ENCODE peak calls at places on chromosomes 12 and 14, in five cellular contexts. C is left ventricle myocardium inferior, D is body of pancreas, P is HepG2, O is tibial artery. S is an unnamed sample.

GRCh38 chr12:52220456-52220855 is 12.6 kb upstream of the KRT7 start:
- DNase-seq in C (no peak), D (no peak), P (no peak), O (no peak), S (no peak)

GRCh38 chr14:102139248-102140026 is at the start of gene WDR20:
- DNase-seq in C (peak; percentile 98), O (peak; percentile 98), D (peak; percentile 98), P (peak; percentile 95), S (peak; percentile 99)

GRCh38 chr14:54173782-54174181 is 217.2 kb upstream of the BMP4 start:
- DNase-seq in P (no peak), O (no peak), C (no peak), D (no peak), S (no peak)

GRCh38 chr12:126768517-126768916 is 1498.5 kb upstream of the TMEM132C start:
- DNase-seq in C (no peak), P (no peak), D (no peak), O (no peak), S (peak; percentile 54)

GRCh38 chr14:68694516-68695235 is 98.2 kb downstream of the ZFP36L1 start:
- DNase-seq in O (peak; percentile 48), D (no peak), P (no peak), C (no peak), S (no peak)

GRCh38 chr12:42905419-42905705 is 315.8 kb upstream of the PRICKLE1 start:
- DNase-seq in D (no peak), P (no peak), O (no peak), C (no peak), S (no peak)

GRCh38 chr12:79331870-79332269 is 358.9 kb downstream of the PAWR start:
- DNase-seq in D (no peak), P (no peak), O (no peak), C (no peak), S (no peak)

GRCh38 chr14:85587152-85587697 is 57.3 kb downstream of the FLRT2 start:
- DNase-seq in O (no peak), C (no peak), D (no peak), P (no peak), S (no peak)

GRCh38 chr12:45969084-45969483 is 21.3 kb downstream of the SCAF11 start:
- DNase-seq in C (no peak), O (no peak), P (no peak), D (no peak), S (no peak)

GRCh38 chr14:99234982-99235491 is 37.0 kb downstream of the BCL11B start:
- DNase-seq in O (no peak), P (no peak), D (no peak), C (no peak), S (no peak)

GRCh38 chr14:63685401-63685800 is 42.5 kb downstream of the SGPP1 start:
- DNase-seq in D (no peak), O (no peak), P (no peak), C (no peak), S (no peak)

GRCh38 chr12:131027876-131028586 is 74.3 kb downstream of the ADGRD1 start:
- DNase-seq in D (no peak), O (no peak), C (no peak), P (no peak), S (no peak)

GRCh38 chr12:54259194-54260011 is 20.5 kb downstream of the CBX5 start:
- DNase-seq in C (peak; percentile 60), O (peak; percentile 87), D (peak; percentile 90), P (no peak), S (peak; percentile 84)

GRCh38 chr14:22184157-22185025 is 404.6 kb downstream of the DAD1 start:
- DNase-seq in D (no peak), C (no peak), P (no peak), O (no peak), S (no peak)
- H3K4me3 ChIP-seq in D (no peak overlapping the region), C (no peak overlapping the region), P (no peak overlapping the region), O (no peak overlapping the region), S (no peak overlapping the region)

GRCh38 chr12:12975322-12976077 is 23.5 kb upstream of the GPRC5D start:
- DNase-seq in O (peak; percentile 69), C (no peak), D (peak; percentile 25), P (peak; percentile 41), S (peak; percentile 56)
- TF ChIP-seq CTCF in O (peak; percentile 35), C (peak; percentile 33), D (peak; percentile 7), P (peak; percentile 75), S (peak; percentile 46)

DNA sequence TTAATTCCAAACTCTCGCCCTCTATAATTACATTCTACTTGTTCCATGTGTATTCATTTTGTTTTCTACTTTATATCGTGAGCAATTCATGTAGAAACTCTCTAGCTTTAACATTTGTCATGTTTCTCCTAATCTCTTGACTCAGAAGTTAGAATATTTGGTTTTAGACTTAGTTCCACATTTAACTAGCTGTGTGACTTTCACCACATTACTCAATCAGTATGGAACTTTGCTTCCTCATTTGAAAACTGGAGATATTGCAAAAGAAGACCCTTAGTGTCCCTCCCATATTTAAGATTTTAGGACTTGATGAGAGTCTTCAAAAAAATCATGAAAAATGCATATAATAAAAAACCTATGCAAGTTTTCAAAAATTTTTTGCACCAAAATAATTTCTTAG is 447.5 kb downstream of the GXYLT1 start:
- DNase-seq in D (no peak), O (no peak), C (no peak), P (no peak), S (no peak)
- H3K4me3 ChIP-seq in D (no peak overlapping the region), O (no peak overlapping the region), C (no peak overlapping the region), P (no peak overlapping the region), S (no peak overlapping the region)

DNA sequence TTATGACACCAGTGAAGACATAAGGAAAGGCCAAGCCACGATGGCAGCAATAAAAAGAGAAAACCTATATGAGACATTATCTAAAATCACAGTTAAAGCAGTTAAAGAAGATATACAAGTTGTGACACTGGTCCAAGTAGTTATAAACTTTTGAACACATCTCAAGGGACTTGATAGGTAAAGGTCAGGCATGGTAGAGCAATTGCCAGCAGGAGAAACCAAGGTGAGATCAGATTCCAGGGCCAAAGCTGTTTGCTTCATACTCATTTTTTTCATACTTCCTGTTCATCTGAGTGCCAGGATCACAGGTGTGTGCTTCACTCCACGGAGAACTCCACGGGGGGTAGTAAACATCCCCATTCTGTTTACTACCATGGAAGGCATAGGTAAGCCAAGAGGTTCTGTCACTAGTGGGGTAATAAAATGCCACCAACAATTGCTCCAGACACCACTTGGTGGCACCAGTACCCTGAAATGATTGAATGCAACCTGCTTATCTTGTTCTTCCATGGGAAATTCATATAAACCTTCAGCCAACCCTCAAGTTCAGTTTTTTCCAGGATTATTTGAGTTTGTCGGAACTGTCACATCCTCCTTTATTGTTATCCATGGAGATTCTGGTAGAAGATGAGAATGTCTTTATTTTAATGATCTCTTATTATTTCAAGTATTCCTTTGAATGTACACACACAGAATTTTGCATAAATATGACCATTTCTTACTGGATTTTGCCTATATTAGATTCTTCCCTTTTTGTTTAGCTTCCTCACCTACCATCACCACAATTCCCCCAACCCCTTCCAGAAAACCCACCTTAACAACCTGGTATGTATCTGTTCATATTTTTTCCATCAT is 59.2 kb upstream of the TSPAN8 start:
- DNase-seq in D (peak; percentile 60), C (no peak), P (peak; percentile 28), O (peak; percentile 65), S (peak; percentile 32)
- TF ChIP-seq CTCF in D (peak; percentile 61), C (peak; percentile 32), P (peak; percentile 61), O (peak; percentile 60), S (peak; percentile 25)

DNA sequence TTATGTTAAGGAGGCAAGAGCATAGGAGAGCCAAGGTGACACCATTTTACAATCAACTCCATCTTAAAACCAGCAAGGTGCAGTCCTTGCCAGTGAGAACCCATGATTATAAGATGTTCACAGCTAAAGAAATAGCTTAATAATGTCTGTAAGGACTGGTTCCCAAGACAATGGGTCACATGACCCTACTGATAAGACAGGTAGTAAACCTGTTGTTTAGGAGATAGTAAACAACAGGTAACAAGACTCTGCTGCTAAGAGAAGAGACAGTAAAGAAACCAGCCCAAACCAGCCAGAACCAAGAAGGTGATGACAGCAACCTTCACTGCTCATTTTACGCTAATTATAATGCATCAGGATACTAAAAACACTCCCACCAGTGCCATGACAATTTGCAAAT is 23.2 kb upstream of the BCAT1 start:
- DNase-seq in P (no peak), O (no peak), C (no peak), D (no peak), S (no peak)
- H3K4me3 ChIP-seq in P (no peak overlapping the region), O (no peak overlapping the region), C (no peak overlapping the region), D (no peak overlapping the region), S (no peak overlapping the region)

GRCh38 chr12:63276537-63277365 is 125.8 kb upstream of the AVPR1A start:
- DNase-seq in O (no peak), C (no peak), D (peak; percentile 56), P (peak; percentile 44), S (peak; percentile 59)
- TF ChIP-seq CTCF in O (peak; percentile 57), C (peak; percentile 69), D (peak; percentile 56), P (peak; percentile 69), S (peak; percentile 60)

S was measured in GM12865.